ENCODE peak calls at places on chromosomes 13 and 19, in six cellular contexts. M, I, D, O, H and Y are unnamed samples.

GRCh38 chr13:31012285-31013024 is 80.0 kb downstream of the TEX26 start:
- DNase-seq in M (peak; percentile 50), I (no peak), D (no peak), O (no peak), H (no peak), Y (no peak)

GRCh38 chr13:103246581-103247200 is 180.5 kb upstream of the SLC10A2 start:
- DNase-seq in M (no peak), I (no peak), D (no peak), O (no peak), H (no peak), Y (no peak)

GRCh38 chr19:16619456-16619855 is 8.5 kb downstream of the MED26 start:
- DNase-seq in M (peak; percentile 46), I (no peak), D (no peak), O (no peak), H (no peak), Y (no peak)

GRCh38 chr13:28022848-28023518 is 34.5 kb upstream of the URAD start:
- DNase-seq in M (peak; percentile 24), I (peak; percentile 1), D (no peak), O (no peak), H (no peak), Y (no peak)

GRCh38 chr13:112179995-112180394 is 113.0 kb downstream of the SOX1 start:
- DNase-seq in M (no peak), I (no peak), D (no peak), O (no peak), H (no peak), Y (no peak)

GRCh38 chr13:21216332-21216731 is 39.9 kb downstream of the MRPL57 start:
- DNase-seq in M (no peak), I (no peak), D (no peak), O (no peak), H (no peak), Y (no peak)

GRCh38 chr13:92553470-92554114 is 673.0 kb upstream of the GPC6 start:
- DNase-seq in M (no peak), I (no peak), D (no peak), O (no peak), H (no peak), Y (no peak)

GRCh38 chr19:7418575-7418974 is 69.8 kb downstream of the ARHGEF18 start:
- DNase-seq in M (no peak), I (no peak), D (no peak), O (no peak), H (no peak), Y (no peak)

GRCh38 chr19:32828139-32828538 is 41.4 kb downstream of the SLC7A9 start:
- DNase-seq in M (no peak), I (no peak), D (no peak), O (no peak), H (no peak), Y (no peak)

GRCh38 chr19:32091196-32091595 is 254.2 kb upstream of the ZNF507 start:
- DNase-seq in M (no peak), I (no peak), D (no peak), O (no peak), H (no peak), Y (no peak)

GRCh38 chr13:42720858-42721219 is 60.5 kb upstream of the FAM216B start:
- DNase-seq in M (no peak), I (no peak), D (no peak), O (no peak), H (no peak), Y (no peak)

GRCh38 chr19:41537789-41538188 is 38.2 kb upstream of the CEACAM21 start:
- DNase-seq in M (peak; percentile 4), I (no peak), D (no peak), O (no peak), H (no peak), Y (no peak)

GRCh38 chr13:50400930-50401553 is 385.8 kb downstream of the KCNRG start:
- DNase-seq in M (peak; percentile 77), I (no peak), D (no peak), O (peak; percentile 80), H (peak; percentile 82), Y (no peak)

GRCh38 chr13:114128624-114129522 is 3.5 kb downstream of the RASA3 start:
- DNase-seq in M (peak; percentile 90), I (no peak), D (peak; percentile 81), O (peak; percentile 67), H (peak; percentile 34), Y (peak; percentile 50)

GRCh38 chr13:109669956-109670355 is 116.4 kb downstream of the IRS2 start:
- DNase-seq in M (no peak), I (no peak), D (no peak), O (no peak), H (no peak), Y (no peak)

GRCh38 chr13:102812616-102813287 is 13.8 kb downstream of the BIVM start:
- DNase-seq in M (peak; percentile 42), I (no peak), D (no peak), O (no peak), H (no peak), Y (no peak)

GRCh38 chr13:45162821-45163220 is 38.0 kb downstream of the KCTD4 start:
- DNase-seq in M (peak; percentile 85), I (no peak), D (no peak), O (peak; percentile 74), H (no peak), Y (no peak)

GRCh38 chr13:112859817-112860190 is 109.2 kb upstream of the MCF2L start:
- DNase-seq in M (peak; percentile 76), I (no peak), D (no peak), O (no peak), H (no peak), Y (no peak)

GRCh38 chr13:80871481-80871880 is 530.6 kb upstream of the SPRY2 start:
- DNase-seq in M (peak; percentile 6), I (no peak), D (no peak), O (no peak), H (no peak), Y (no peak)

GRCh38 chr13:94160875-94161274 is 318.6 kb downstream of the DCT start:
- DNase-seq in M (no peak), I (no peak), D (no peak), O (no peak), H (no peak), Y (no peak)

GRCh38 chr13:30453727-30454126 is 12.0 kb downstream of the HMGB1 start:
- DNase-seq in M (no peak), I (no peak), D (no peak), O (no peak), H (no peak), Y (no peak)

GRCh38 chr13:35854286-35854685 is 276.9 kb downstream of the DCLK1 start:
- DNase-seq in M (no peak), I (no peak), D (no peak), O (no peak), H (no peak), Y (no peak)

GRCh38 chr13:35598790-35599369 is 122.4 kb upstream of the MAB21L1 start:
- DNase-seq in M (no peak), I (no peak), D (no peak), O (no peak), H (no peak), Y (no peak)